ENCODE peak calls at places on chromosomes 2 and 18, in seven cellular contexts. O is WTC11; J is cardiac muscle cell; U is GM12864; G is RWPE2; L is stimulated activated CD4-positive, alpha-beta T cell treated with anti-CD3 and anti-CD28 coated beads, TNF-alpha, amount 100 ng/mL, for 4 hours; K is A549. M is an unnamed sample.

GRCh38 chr18:13399511-13399910 is 181.0 kb downstream of the LDLRAD4 start:
- DNase-seq in J (no peak), K (no peak), O (no peak), L (no peak), U (no peak), G (no peak), M (no peak)

GRCh38 chr18:12041561-12041960 is 52.1 kb upstream of the ANKRD62 start:
- DNase-seq in G (no peak), J (no peak), K (peak; percentile 54), O (no peak), L (no peak), U (no peak), M (no peak)

GRCh38 chr2:31233216-31233615 is 736 bp upstream of the EHD3 start:
- DNase-seq in G (no peak), J (no peak), L (no peak), U (no peak), K (no peak), O (no peak), M (no peak)

GRCh38 chr2:225479386-225479785 is 79.9 kb downstream of the NYAP2 start:
- DNase-seq in L (no peak), J (no peak), K (no peak), G (no peak), U (no peak), O (no peak), M (no peak)

GRCh38 chr2:43018179-43019024 is 208.0 kb downstream of the ZFP36L2 start:
- DNase-seq in O (no peak), J (no peak), G (no peak), K (peak; percentile 47), U (no peak), L (no peak), M (no peak)

GRCh38 chr18:51017140-51017874 is 12.7 kb upstream of the SMAD4 start:
- DNase-seq in U (no peak), O (peak; percentile 38), J (no peak), K (no peak), L (no peak), G (no peak), M (no peak)

GRCh38 chr2:100321881-100322820 is at the start of gene LONRF2:
- DNase-seq in G (no peak), O (peak; percentile 43), U (no peak), K (peak; percentile 60), L (no peak), J (peak; percentile 41), M (no peak)

GRCh38 chr2:81304154-81304830 is 999.7 kb upstream of the LRRTM1 start:
- DNase-seq in U (no peak), L (no peak), J (no peak), K (no peak), O (no peak), G (no peak), M (peak; percentile 88)

GRCh38 chr18:57542126-57542525 is 44.4 kb downstream of the FECH start:
- DNase-seq in J (no peak), L (no peak), G (no peak), O (no peak), K (no peak), U (no peak), M (no peak)

GRCh38 chr18:55529581-55529980 is 58.4 kb downstream of the TCF4 start:
- DNase-seq in J (no peak), G (no peak), L (no peak), U (no peak), O (no peak), K (no peak), M (no peak)

GRCh38 chr18:75203456-75204261 is 5.3 kb downstream of the PTGR3 start:
- DNase-seq in L (no peak), O (no peak), G (no peak), K (no peak), J (no peak), U (no peak), M (no peak)

GRCh38 chr2:72325592-72326422 is 178.1 kb upstream of the CYP26B1 start:
- DNase-seq in U (no peak), K (peak; percentile 39), G (no peak), J (peak; percentile 16), L (no peak), O (peak; percentile 72), M (peak; percentile 59)

GRCh38 chr2:62817995-62818713 is 112.6 kb downstream of the EHBP1 start:
- DNase-seq in L (no peak), O (no peak), U (no peak), K (no peak), J (no peak), G (no peak), M (no peak)

GRCh38 chr2:148603562-148603920 is 41.0 kb upstream of the EPC2 start:
- DNase-seq in G (no peak), U (peak; percentile 68), K (no peak), O (no peak), J (no peak), L (no peak), M (no peak)

GRCh38 chr2:235498556-235499305 is 4.9 kb downstream of the AGAP1 start:
- DNase-seq in O (peak; percentile 50), G (no peak), K (peak; percentile 44), U (no peak), L (no peak), J (no peak), M (peak; percentile 64)

GRCh38 chr18:35193313-35193712 is 47.5 kb upstream of the ZNF397 start:
- DNase-seq in O (no peak), U (no peak), G (no peak), K (no peak), L (no peak), J (no peak), M (no peak)

GRCh38 chr2:73823916-73824523 is 4.7 kb upstream of the STAMBP start:
- DNase-seq in O (no peak), G (no peak), K (peak; percentile 91), L (peak; percentile 19), J (peak; percentile 78), U (peak; percentile 69), M (peak; percentile 82)

GRCh38 chr2:203900298-203900697 is 32.7 kb downstream of the CTLA4 start:
- DNase-seq in G (no peak), L (no peak), O (no peak), J (no peak), K (no peak), U (no peak), M (no peak)

GRCh38 chr2:130720036-130720435 is 8.8 kb upstream of the GPR148 start:
- DNase-seq in O (no peak), G (no peak), L (no peak), K (no peak), U (no peak), J (no peak), M (no peak)

GRCh38 chr2:45178854-45179253 is 169.6 kb upstream of the SIX2 start:
- DNase-seq in G (no peak), K (no peak), L (no peak), U (no peak), J (no peak), O (no peak), M (no peak)

GRCh38 chr2:128786800-128787478 is 468.3 kb upstream of the HS6ST1 start:
- DNase-seq in G (no peak), O (no peak), J (no peak), L (no peak), U (no peak), K (no peak), M (no peak)

GRCh38 chr18:56933472-56933871 is 213.4 kb upstream of the BOD1L2 start:
- DNase-seq in G (no peak), O (no peak), J (no peak), L (no peak), K (no peak), U (no peak), M (no peak)

GRCh38 chr2:216474925-216475670 is 23.5 kb upstream of the RPL37A start:
- DNase-seq in G (no peak), O (no peak), K (no peak), L (no peak), J (no peak), U (no peak), M (no peak)

GRCh38 chr2:48283870-48284269 is 246.1 kb upstream of the STON1 start:
- DNase-seq in L (no peak), U (no peak), O (no peak), G (no peak), K (no peak), J (no peak), M (no peak)

GRCh38 chr2:29417630-29418029 is 302.4 kb downstream of the CLIP4 start:
- DNase-seq in L (no peak), K (no peak), U (no peak), G (no peak), O (no peak), J (no peak), M (peak; percentile 3)

GRCh38 chr2:47354013-47354816 is 48.7 kb upstream of the MSH2 start:
- DNase-seq in K (peak; percentile 82), G (no peak), U (no peak), L (no peak), O (no peak), J (no peak), M (peak; percentile 91)

GRCh38 chr2:579351-579886 is 97.8 kb downstream of the TMEM18 start:
- DNase-seq in K (no peak), G (no peak), L (no peak), U (no peak), J (no peak), O (no peak), M (no peak)

GRCh38 chr18:12996661-12997292 is 5.6 kb downstream of the CEP192 start:
- DNase-seq in U (no peak), O (no peak), G (no peak), L (no peak), J (no peak), K (no peak), M (no peak)

GRCh38 chr18:8982416-8983183 is 119.9 kb upstream of the NDUFV2 start:
- DNase-seq in J (peak; percentile 41), L (no peak), O (peak; percentile 39), K (peak; percentile 83), U (no peak), G (no peak), M (peak; percentile 86)

GRCh38 chr18:53070706-53071105 is 730.7 kb downstream of the DCC start:
- DNase-seq in U (no peak), L (no peak), J (no peak), O (no peak), G (no peak), K (no peak), M (no peak)

GRCh38 chr2:75790790-75791467 is 80.2 kb upstream of the GCFC2 start:
- DNase-seq in U (no peak), K (no peak), L (no peak), G (no peak), O (no peak), J (no peak), M (no peak)

GRCh38 chr2:175807031-175807873 is 194.8 kb downstream of the LNPK start:
- DNase-seq in K (no peak), J (peak; percentile 13), O (no peak), G (no peak), L (no peak), U (no peak), M (no peak)

GRCh38 chr2:77640924-77641323 is 118.7 kb upstream of the LRRTM4 start:
- DNase-seq in G (no peak), L (no peak), O (no peak), J (no peak), U (no peak), K (no peak), M (no peak)

GRCh38 chr2:201257381-201257940 is 2.9 kb upstream of the CASP8 start:
- DNase-seq in U (no peak), K (no peak), G (no peak), O (no peak), J (no peak), L (no peak), M (peak; percentile 93)

GRCh38 chr18:23406271-23406787 is 46.8 kb upstream of the RIOK3 start:
- DNase-seq in O (no peak), K (peak; percentile 57), U (no peak), L (no peak), J (peak; percentile 62), G (no peak), M (no peak)

GRCh38 chr2:43060435-43061016 is 165.9 kb downstream of the ZFP36L2 start:
- DNase-seq in L (no peak), O (no peak), J (no peak), K (no peak), U (no peak), G (no peak), M (no peak)

M was measured in HT-29.